ENCODE peak calls at places on chromosomes 2 and 18, in seven cellular contexts. B is mesendoderm; G is CD8-positive, alpha-beta T cell; Q is AG04450; R is SJCRH30; V is K562; P is heart right ventricle. Z is an unnamed sample.

GRCh38 chr18:63997041-63997440 is 27.2 kb downstream of the SERPINB8 start:
- DNase-seq in B (no peak), G (no peak), Q (no peak), R (no peak), V (no peak), P (no peak), Z (no peak)

GRCh38 chr2:237304763-237305514 is 109.0 kb downstream of the COL6A3 start:
- DNase-seq in B (no peak), G (no peak), Q (no peak), R (no peak), V (no peak), P (no peak), Z (no peak)

GRCh38 chr2:174717916-174718315 is 46.4 kb downstream of the CHRNA1 start:
- DNase-seq in B (no peak), G (no peak), Q (no peak), R (peak; percentile 9), V (no peak), P (no peak), Z (no peak)

GRCh38 chr2:196239622-196240587 is 68.5 kb upstream of the STK17B start:
- DNase-seq in B (peak; percentile 42), G (peak; percentile 70), Q (no peak), R (peak; percentile 49), V (peak; percentile 11), P (peak; percentile 73), Z (peak; percentile 59)

GRCh38 chr2:100185105-100185504 is 42.7 kb upstream of the AFF3 start:
- DNase-seq in B (no peak), G (no peak), Q (no peak), R (no peak), V (no peak), P (no peak), Z (no peak)

GRCh38 chr2:112728029-112728362 is 7.2 kb downstream of the NT5DC4 start:
- DNase-seq in B (peak; percentile 75), G (no peak), Q (no peak), R (no peak), V (peak; percentile 46), P (no peak), Z (no peak)

GRCh38 chr2:112690853-112691390 is 29.9 kb upstream of the NT5DC4 start:
- DNase-seq in B (peak; percentile 71), G (peak; percentile 54), Q (no peak), R (peak; percentile 46), V (peak; percentile 54), P (peak; percentile 47), Z (peak; percentile 64)

GRCh38 chr18:24831871-24832665 is 371.6 kb downstream of the HRH4 start:
- DNase-seq in B (no peak), G (no peak), Q (no peak), R (no peak), V (no peak), P (no peak), Z (no peak)

GRCh38 chr2:174610243-174610995 is 12.8 kb upstream of the WIPF1 start:
- DNase-seq in B (no peak), G (no peak), Q (no peak), R (no peak), V (no peak), P (no peak), Z (no peak)

GRCh38 chr2:119292226-119292625 is 68.6 kb downstream of the STEAP3 start:
- DNase-seq in B (no peak), G (no peak), Q (no peak), R (no peak), V (no peak), P (no peak), Z (no peak)

GRCh38 chr2:235514627-235515363 is 21.0 kb downstream of the AGAP1 start:
- DNase-seq in B (peak; percentile 38), G (no peak), Q (no peak), R (no peak), V (no peak), P (no peak), Z (peak; percentile 82)

GRCh38 chr2:105364436-105365139 is 27.2 kb downstream of the C2orf49 start:
- DNase-seq in B (no peak), G (no peak), Q (no peak), R (no peak), V (no peak), P (no peak), Z (no peak)

GRCh38 chr2:226489765-226490164 is 309.9 kb downstream of the IRS1 start:
- DNase-seq in B (peak; percentile 45), G (no peak), Q (peak; percentile 51), R (no peak), V (no peak), P (no peak), Z (no peak)

GRCh38 chr2:108931372-108931771 is 57.6 kb downstream of the EDAR start:
- DNase-seq in B (no peak), G (no peak), Q (no peak), R (no peak), V (no peak), P (no peak), Z (no peak)

GRCh38 chr18:35971661-35972196 is 750 bp upstream of the RMP24 start:
- DNase-seq in B (no peak), G (no peak), Q (no peak), R (no peak), V (no peak), P (no peak), Z (no peak)

GRCh38 chr2:57720728-57721627 is 325.6 kb upstream of the VRK2 start:
- DNase-seq in B (peak; percentile 87), G (peak; percentile 0), Q (peak; percentile 20), R (peak; percentile 44), V (peak; percentile 51), P (peak; percentile 5), Z (peak; percentile 20)

GRCh38 chr2:15654727-15655073 is 63.0 kb downstream of the DDX1 start:
- DNase-seq in B (no peak), G (no peak), Q (no peak), R (no peak), V (no peak), P (no peak), Z (no peak)

GRCh38 chr2:15650616-15651366 is 59.1 kb downstream of the DDX1 start:
- DNase-seq in B (no peak), G (no peak), Q (no peak), R (no peak), V (no peak), P (no peak), Z (no peak)

GRCh38 chr2:15653806-15654726 is 62.4 kb downstream of the DDX1 start:
- DNase-seq in B (no peak), G (no peak), Q (no peak), R (no peak), V (no peak), P (no peak), Z (no peak)

GRCh38 chr2:15651367-15651727 is 59.7 kb downstream of the DDX1 start:
- DNase-seq in B (no peak), G (no peak), Q (no peak), R (no peak), V (no peak), P (no peak), Z (no peak)

DNA sequence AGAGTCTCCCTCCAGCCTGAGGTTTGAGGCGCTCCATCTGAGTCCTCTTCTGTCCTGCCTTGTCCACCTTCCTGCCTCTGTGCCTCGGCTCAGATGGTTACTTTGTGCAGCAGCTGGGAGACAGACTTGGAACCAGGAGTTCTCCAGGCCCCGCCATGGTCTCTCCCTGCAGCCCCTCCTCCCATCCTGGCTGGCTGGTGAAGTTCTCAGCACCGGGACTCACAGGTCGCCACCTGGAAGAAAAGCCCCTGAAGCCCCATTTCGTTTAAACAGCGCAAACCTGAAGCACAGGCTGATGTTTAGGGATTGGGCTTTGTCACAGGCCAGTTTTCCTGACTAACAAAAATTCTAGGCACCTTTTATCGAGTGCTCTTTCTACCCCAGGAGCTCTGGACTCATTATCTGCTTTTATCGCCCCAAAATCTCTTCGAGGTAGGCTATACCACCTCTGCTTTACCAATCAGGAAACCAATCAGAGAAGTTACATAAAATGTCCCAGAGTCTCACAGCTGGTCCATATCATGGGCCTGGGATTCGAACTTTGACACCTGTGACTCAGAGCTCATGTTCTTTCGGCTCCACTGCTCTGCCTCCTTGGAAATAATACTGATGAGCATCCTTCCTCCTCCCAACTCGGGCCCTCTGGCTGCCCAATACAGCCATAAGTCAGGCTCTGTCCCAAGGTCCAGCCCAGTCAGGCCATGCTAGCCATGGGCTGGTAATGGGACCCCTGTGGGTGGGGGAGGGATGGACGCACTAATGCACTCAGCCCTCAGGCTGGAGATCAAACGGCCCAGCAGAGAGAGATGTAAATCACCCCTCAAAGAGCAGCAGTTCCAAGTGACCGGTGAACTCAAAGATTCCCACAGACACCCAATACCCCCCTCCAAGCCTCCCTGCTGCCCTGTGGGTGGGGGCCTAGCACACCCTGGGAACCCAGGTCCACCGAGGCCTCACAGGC is 60.9 kb downstream of the DDX1 start:
- DNase-seq in B (no peak), G (no peak), Q (no peak), R (no peak), V (no peak), P (no peak), Z (no peak)
- H3K27ac ChIP-seq in B (no peak overlapping the region), G (no peak overlapping the region), Q (no peak overlapping the region), R (no peak overlapping the region), V (no peak overlapping the region), P (no peak overlapping the region), Z (no peak overlapping the region)

GRCh38 chr2:61816480-61817355 is 37.1 kb downstream of the FAM161A start:
- DNase-seq in B (no peak), G (no peak), Q (no peak), R (peak; percentile 22), V (no peak), P (peak; percentile 17), Z (no peak)
- H3K4me3 ChIP-seq in B (no peak overlapping the region), G (no peak overlapping the region), Q (no peak overlapping the region), R (peak overlapping the region; percentile 8), V (no peak overlapping the region), P (no peak overlapping the region), Z (no peak overlapping the region)

GRCh38 chr18:22673182-22673862 is 255.6 kb upstream of the CTAGE1 start:
- DNase-seq in B (no peak), G (no peak), Q (no peak), R (no peak), V (no peak), P (no peak), Z (no peak)

GRCh38 chr18:22675006-22675405 is 257.3 kb upstream of the CTAGE1 start:
- DNase-seq in B (no peak), G (no peak), Q (no peak), R (no peak), V (no peak), P (no peak), Z (no peak)

GRCh38 chr18:22670914-22671313 is 253.2 kb upstream of the CTAGE1 start:
- DNase-seq in B (no peak), G (no peak), Q (no peak), R (no peak), V (no peak), P (no peak), Z (no peak)

GRCh38 chr18:22676423-22676822 is 256.7 kb upstream of the RBBP8 start:
- DNase-seq in B (no peak), G (no peak), Q (no peak), R (no peak), V (no peak), P (no peak), Z (no peak)

GRCh38 chr18:22674300-22674699 is 256.6 kb upstream of the CTAGE1 start:
- DNase-seq in B (peak; percentile 33), G (no peak), Q (peak; percentile 63), R (no peak), V (no peak), P (no peak), Z (no peak)
- H3K27me3 ChIP-seq in B (no peaks in the 10 kb centered on the region), G (no peaks in the 10 kb centered on the region), Q (no peaks in the 10 kb centered on the region), R (no peaks in the 10 kb centered on the region), V (no peaks in the 10 kb centered on the region), P (no peaks in the 10 kb centered on the region), Z (no peaks in the 10 kb centered on the region)

DNA sequence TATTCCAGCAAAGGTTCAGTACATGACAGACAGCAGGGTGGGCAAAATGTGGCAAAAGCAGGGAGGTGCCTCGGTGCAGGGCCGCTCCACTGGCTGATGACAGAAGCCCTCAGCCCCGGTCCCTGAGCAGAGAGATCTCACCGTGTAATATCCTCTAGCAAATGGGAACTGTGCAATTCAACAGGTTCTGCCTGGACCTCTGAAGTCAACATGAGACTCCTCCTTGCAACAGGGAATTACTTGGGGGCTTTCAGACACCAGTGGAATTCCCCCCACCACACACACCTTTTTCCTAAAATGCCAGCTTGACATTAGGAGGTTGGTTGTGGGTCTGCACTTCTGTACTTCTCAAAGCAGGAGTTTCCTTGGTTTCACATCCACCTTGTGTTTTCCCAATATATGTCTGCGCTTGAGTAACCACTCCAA is 50.8 kb downstream of the SPRED2 start:
- DNase-seq in B (no peak), G (no peak), Q (no peak), R (no peak), V (no peak), P (no peak), Z (no peak)
- H3K27ac ChIP-seq in B (no peak overlapping the region), G (no peak overlapping the region), Q (no peak overlapping the region), R (no peak overlapping the region), V (no peak overlapping the region), P (no peak overlapping the region), Z (peak overlapping the region; percentile 79)

Z was measured in colonic mucosa.